ENCODE peak calls at places on chromosomes 6 and 20, in four cellular contexts. S is A549, W is NB4, Q is K562. V is an unnamed sample.

GRCh38 chr20:9103955-9104354 is 35.1 kb downstream of the PLCB4 start:
- DNase-seq in S (peak), W (no peak), Q (no peak), V (no peak)

GRCh38 chr6:132713355-132714134 is at the start of gene VNN1:
- DNase-seq in S (no peak), W (peak), Q (no peak), V (no peak)

GRCh38 chr6:64815718-64816117 is 891.3 kb downstream of the EYS start:
- DNase-seq in S (no peak), W (peak), Q (no peak), V (no peak)

GRCh38 chr20:57711311-57711712 is 1.5 kb upstream of the PMEPA1 start:
- DNase-seq in S (peak), W (no peak), Q (no peak), V (no peak)

GRCh38 chr6:128282956-128283355 is 237.4 kb downstream of the PTPRK start:
- DNase-seq in S (no peak), W (peak), Q (no peak), V (no peak)

GRCh38 chr6:43873806-43874714 is 104.0 kb downstream of the VEGFA start:
- DNase-seq in S (no peak), W (no peak), Q (no peak), V (no peak)

GRCh38 chr6:125252891-125253290 is 48.9 kb downstream of the HDDC2 start:
- DNase-seq in S (no peak), W (no peak), Q (no peak), V (no peak)

GRCh38 chr6:26388441-26388840 is 5.5 kb downstream of the BTN2A2 start:
- DNase-seq in S (no peak), W (no peak), Q (no peak), V (no peak)

GRCh38 chr6:84645000-84645399 is 119.4 kb downstream of the TBX18 start:
- DNase-seq in S (peak), W (no peak), Q (no peak), V (no peak)

GRCh38 chr20:48688579-48688978 is 139.2 kb downstream of the PREX1 start:
- DNase-seq in S (no peak), W (no peak), Q (no peak), V (no peak)

GRCh38 chr20:48689388-48689787 is 138.4 kb downstream of the PREX1 start:
- DNase-seq in S (no peak), W (no peak), Q (no peak), V (no peak)

GRCh38 chr20:48691523-48691922 is 136.3 kb downstream of the PREX1 start:
- DNase-seq in S (no peak), W (no peak), Q (no peak), V (no peak)

GRCh38 chr20:48689874-48690571 is 137.8 kb downstream of the PREX1 start:
- DNase-seq in S (no peak), W (no peak), Q (no peak), V (no peak)

DNA sequence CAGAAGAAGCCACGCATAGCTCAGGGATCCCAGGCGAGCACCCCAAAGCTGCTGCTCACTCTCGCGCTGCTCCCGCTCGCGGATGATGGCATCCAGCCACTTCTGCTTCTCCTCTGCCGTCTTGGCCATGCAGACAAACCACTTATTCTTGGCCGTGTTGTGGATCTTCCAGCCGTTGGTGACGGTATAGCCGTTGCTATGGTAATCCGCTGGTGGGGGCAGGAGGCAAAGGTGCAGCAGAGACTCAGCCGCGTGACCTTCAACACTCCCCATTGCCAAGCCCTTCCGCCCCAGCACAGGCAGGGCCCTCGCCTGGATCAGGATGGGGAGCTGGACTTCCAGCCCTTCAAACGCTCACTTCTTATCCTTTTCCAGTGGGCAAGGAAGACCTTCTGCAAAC is 136.9 kb downstream of the PREX1 start:
- DNase-seq in S (no peak), W (no peak), Q (peak), V (no peak)
- TF ChIP-seq MYC in S (no peak), W (no peak), Q (no peak), V (no peak)

DNA sequence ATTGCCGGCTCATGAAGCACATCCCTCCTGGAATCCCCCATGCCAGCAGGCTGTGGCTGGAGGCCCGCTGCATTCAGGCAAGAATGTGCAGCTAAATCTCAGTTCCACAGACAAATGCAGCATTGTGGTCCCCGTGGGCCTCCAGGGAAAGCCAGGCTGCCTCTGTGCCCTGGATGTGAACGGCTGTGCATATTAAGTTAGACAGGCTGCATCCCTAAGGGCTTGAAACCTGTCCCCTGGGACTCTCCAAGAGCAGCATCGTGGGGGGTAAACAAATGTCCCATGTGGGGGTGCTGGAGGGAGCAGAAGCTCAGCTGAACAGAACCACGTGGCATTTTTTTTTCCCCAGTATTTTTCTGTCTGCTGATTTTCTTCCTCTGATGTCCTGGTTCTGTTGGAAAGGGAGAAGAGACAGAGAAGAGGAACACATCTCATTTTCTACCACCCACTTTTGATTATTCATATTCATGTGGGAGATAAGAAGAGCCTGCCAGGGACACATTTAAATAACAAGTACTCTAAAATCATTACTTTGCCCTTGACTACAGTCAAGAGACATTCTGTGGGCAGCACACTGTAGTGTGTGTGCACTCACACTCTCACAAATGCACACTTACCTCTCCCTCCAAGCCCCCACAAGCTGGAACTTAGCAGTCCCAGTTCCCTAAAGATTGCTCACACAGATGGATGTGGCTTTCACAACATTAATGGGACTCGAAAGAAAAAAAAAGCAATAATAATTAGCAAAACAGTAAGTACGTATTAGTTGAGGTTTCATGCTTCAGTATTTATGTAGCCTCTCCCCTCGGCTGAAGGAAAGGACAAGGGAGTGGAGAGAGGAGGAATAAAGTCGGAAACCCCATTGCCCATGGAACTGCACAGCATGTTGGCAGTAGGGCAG is 16.9 kb downstream of the GFOD1 start:
- DNase-seq in S (no peak), W (no peak), Q (no peak), V (no peak)
- TF ChIP-seq MYC in S (no peak), W (no peak), Q (no peak), V (no peak)

DNA sequence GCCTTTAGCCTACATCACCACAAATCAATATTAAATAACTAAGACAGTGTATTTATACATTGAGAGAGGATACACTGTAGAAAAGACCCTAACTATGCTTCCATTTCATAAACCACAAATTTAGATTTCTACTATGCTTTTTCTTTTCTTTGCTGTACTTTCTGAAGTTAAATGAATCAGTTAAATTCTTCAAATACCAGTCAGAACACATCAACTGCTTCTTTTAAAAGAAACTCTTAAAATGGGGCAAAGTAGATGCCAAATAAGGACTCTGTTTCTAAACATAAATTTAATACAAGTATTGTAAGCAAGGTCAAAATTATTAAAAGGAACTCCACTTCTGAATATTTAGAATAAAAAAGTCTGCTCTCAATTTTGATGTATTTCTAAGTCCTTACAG is 76.9 kb downstream of the GMDS start:
- DNase-seq in S (no peak), W (no peak), Q (no peak), V (no peak)
- TF ChIP-seq MYC in S (no peak), W (no peak), Q (no peak), V (no peak)

GRCh38 chr20:48153105-48153504 is 367.8 kb upstream of the SULF2 start:
- DNase-seq in S (no peak), W (no peak), Q (no peak), V (no peak)

GRCh38 chr20:48154040-48154439 is 368.8 kb upstream of the SULF2 start:
- DNase-seq in S (no peak), W (no peak), Q (no peak), V (no peak)

GRCh38 chr20:48155231-48155630 is 369.9 kb upstream of the SULF2 start:
- DNase-seq in S (no peak), W (no peak), Q (no peak), V (no peak)

GRCh38 chr20:48150568-48150967 is 365.3 kb upstream of the SULF2 start:
- DNase-seq in S (no peak), W (no peak), Q (no peak), V (no peak)

GRCh38 chr20:48153523-48153922 is 368.2 kb upstream of the SULF2 start:
- DNase-seq in S (no peak), W (no peak), Q (no peak), V (no peak)
- TF ChIP-seq MYC in S (no peak), W (no peak), Q (no peak), V (no peak)

DNA sequence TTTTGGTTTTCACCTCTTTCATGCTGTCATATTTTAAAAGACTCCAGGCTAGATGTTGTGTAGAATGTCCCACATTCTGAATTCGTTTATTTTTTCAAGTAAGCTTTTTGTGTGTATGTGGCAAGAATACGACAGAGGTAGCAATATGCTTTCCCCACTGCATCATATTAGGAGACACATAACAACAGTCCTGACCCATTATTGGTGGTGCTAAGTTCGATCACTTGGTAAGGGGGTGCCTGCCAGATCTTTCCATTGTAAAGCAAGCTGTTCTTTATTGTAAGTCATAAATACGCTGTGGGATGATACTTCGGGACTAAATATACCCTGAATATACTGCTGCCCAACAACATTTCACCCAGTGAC is 587 bp upstream of the NCOA3 start:
- DNase-seq in S (no peak), W (no peak), Q (peak), V (no peak)
- TF ChIP-seq MYC in S (no peak), W (no peak), Q (no peak), V (no peak)

V was measured in GM12878.